ENCODE peak calls at places on chromosomes 6 and 20, in six cellular contexts. A is astrocyte of the spinal cord; I is kidney tubule cell; G is activated naive CD4-positive, alpha-beta T cell treated with anti-CD3 and anti-CD28 coated beads, Interleukin-2, amount 50 U/mL, for 72 hours; V is endothelial cell; D is GDM1. M is an unnamed sample.

GRCh38 chr6:53727748-53728147 is 62.2 kb upstream of the KLHL31 start:
- DNase-seq in G (no peak), D (no peak), V (no peak), I (peak), A (no peak), M (no peak)

GRCh38 chr20:63320041-63320511 is 27.1 kb downstream of the COL20A1 start:
- DNase-seq in V (no peak), A (no peak), G (no peak), D (no peak), I (no peak), M (no peak)

GRCh38 chr6:166737231-166737630 is 110.2 kb upstream of the RPS6KA2 start:
- DNase-seq in A (no peak), D (no peak), V (no peak), I (no peak), G (no peak), M (no peak)

GRCh38 chr6:49565261-49565660 is 14.8 kb downstream of the C6orf141 start:
- DNase-seq in D (no peak), V (no peak), I (no peak), G (no peak), A (no peak), M (no peak)

GRCh38 chr20:19777311-19777710 is 19.3 kb downstream of the RIN2 start:
- DNase-seq in D (no peak), V (no peak), I (no peak), A (no peak), G (no peak), M (no peak)

GRCh38 chr6:6105472-6106036 is 98.8 kb upstream of the NRN1 start:
- DNase-seq in V (peak), A (no peak), I (no peak), D (no peak), G (no peak), M (no peak)

GRCh38 chr20:58228484-58229197 is at the start of gene ANKRD60:
- DNase-seq in D (no peak), G (peak), V (peak), A (peak), I (no peak), M (no peak)

GRCh38 chr6:125597411-125598253 is 151.8 kb upstream of the HEY2 start:
- DNase-seq in A (no peak), I (peak), G (no peak), V (no peak), D (no peak), M (no peak)

GRCh38 chr6:116482780-116483179 is 21.6 kb downstream of the CALHM6 start:
- DNase-seq in D (no peak), I (no peak), G (no peak), A (no peak), V (no peak), M (no peak)

GRCh38 chr6:113847435-113847834 is 9.7 kb upstream of the MARCKS start:
- DNase-seq in V (no peak), I (peak), A (no peak), D (no peak), G (no peak), M (no peak)

M was measured in right lobe of liver.